ENCODE peak calls at places on chromosomes 5 and 9, in four cellular contexts. E is effector memory CD4-positive, alpha-beta T cell; H is cardiac muscle cell; J is A673. N is an unnamed sample.
A peak's percentile ranks its signal among the peaks of the same experiment; 100 is the strongest.

GRCh38 chr5:169648725-169649124 is 11.7 kb downstream of the DOCK2 start:
- DNase-seq in E (no peak), H (peak; percentile 67), J (no peak), N (no peak)

GRCh38 chr5:55993628-55994501 is 898 bp downstream of the IL6ST start:
- DNase-seq in H (no peak), E (no peak), J (peak; percentile 3), N (peak; percentile 6)

GRCh38 chr5:131068893-131069643 is 96.0 kb downstream of the HINT1 start:
- DNase-seq in H (peak; percentile 55), E (peak; percentile 2), J (no peak), N (no peak)

GRCh38 chr5:174514983-174515394 is 209.4 kb upstream of the MSX2 start:
- DNase-seq in H (no peak), E (no peak), J (peak; percentile 79), N (no peak)

GRCh38 chr5:71632168-71632567 is 45.0 kb downstream of the MCCC2 start:
- DNase-seq in H (no peak), J (no peak), E (no peak), N (peak; percentile 29)

GRCh38 chr5:136198453-136198852 is 5.5 kb upstream of the SMIM32 start:
- DNase-seq in J (no peak), E (no peak), H (no peak), N (no peak)

GRCh38 chr5:67350600-67351315 is 154.2 kb upstream of the CD180 start:
- DNase-seq in E (no peak), J (no peak), H (no peak), N (no peak)

GRCh38 chr5:127243011-127243410 is 47.6 kb upstream of the MEGF10 start:
- DNase-seq in H (no peak), J (no peak), E (no peak), N (no peak)

GRCh38 chr5:175814676-175815075 is 56.7 kb upstream of the CPLX2 start:
- DNase-seq in H (no peak), E (no peak), J (peak; percentile 30), N (peak; percentile 89)

GRCh38 chr9:82117025-82117424 is 128.5 kb downstream of the SPATA31D1 start:
- DNase-seq in H (no peak), J (no peak), E (no peak), N (no peak)

GRCh38 chr9:99955606-99956005 is 49.2 kb downstream of the STX17 start:
- DNase-seq in H (no peak), E (no peak), J (no peak), N (no peak)

GRCh38 chr5:40594811-40595210 is 84.9 kb upstream of the PTGER4 start:
- DNase-seq in J (no peak), E (no peak), H (no peak), N (peak; percentile 18)

GRCh38 chr5:175822225-175822624 is 49.2 kb upstream of the CPLX2 start:
- DNase-seq in J (no peak), H (no peak), E (no peak), N (peak; percentile 83)

GRCh38 chr9:107784235-107784958 is 294.8 kb upstream of the KLF4 start:
- DNase-seq in J (no peak), E (no peak), H (peak; percentile 7), N (no peak)

GRCh38 chr9:105344283-105344682 is 99.8 kb downstream of the SLC44A1 start:
- DNase-seq in H (no peak), J (no peak), E (no peak), N (no peak)

GRCh38 chr5:15013654-15014463 is 142.3 kb upstream of the ANKH start:
- DNase-seq in J (peak; percentile 70), H (peak; percentile 81), E (no peak), N (peak; percentile 93)

GRCh38 chr9:13804532-13804931 is 509.4 kb downstream of the NFIB start:
- DNase-seq in E (no peak), H (no peak), J (peak; percentile 2), N (peak; percentile 87)

GRCh38 chr5:109830955-109831502 is 141.3 kb downstream of the MAN2A1 start:
- DNase-seq in J (peak; percentile 82), H (no peak), E (no peak), N (peak; percentile 87)

DNA sequence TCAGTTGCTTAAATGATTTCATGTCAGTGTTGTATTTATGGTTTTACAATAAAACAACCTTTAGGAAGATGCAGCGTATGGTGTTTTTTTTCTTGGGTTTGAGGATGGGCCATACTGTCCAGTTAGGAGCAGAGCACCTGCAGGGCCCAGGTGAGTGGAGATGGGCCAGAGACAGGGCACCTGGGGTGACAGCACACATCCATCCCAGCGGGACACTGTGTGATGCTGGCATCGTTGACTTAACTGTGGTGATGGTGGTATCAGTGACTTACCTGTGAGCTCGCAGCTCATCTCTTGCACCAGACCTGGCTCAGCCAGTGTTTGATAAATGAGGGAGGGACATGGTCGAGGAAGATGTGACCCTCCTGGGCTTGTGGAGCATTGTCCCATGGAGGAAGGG is 21.6 kb downstream of the AMBP start:
- DNase-seq in H (no peak), E (no peak), J (no peak), N (no peak)
- H3K4me1 ChIP-seq in H (peaks cover 4% of the 10 kb centered on the region), E (no peaks in the 10 kb centered on the region), J (no peaks in the 10 kb centered on the region), N (no peaks in the 10 kb centered on the region)

GRCh38 chr9:131416509-131416908 is 22.6 kb downstream of the PRRC2B start:
- DNase-seq in E (no peak), H (no peak), J (no peak), N (no peak)
- H3K4me1 ChIP-seq in E (peaks cover 47% of the 10 kb centered on the region), H (peaks cover 55% of the 10 kb centered on the region), J (peaks cover 29% of the 10 kb centered on the region), N (peaks cover 2% of the 10 kb centered on the region)

GRCh38 chr9:135021393-135021789 is 66.1 kb upstream of the OLFM1 start:
- DNase-seq in J (no peak), E (no peak), H (no peak), N (no peak)

GRCh38 chr9:135022191-135022870 is 65.1 kb upstream of the OLFM1 start:
- DNase-seq in H (no peak), E (no peak), J (no peak), N (no peak)

GRCh38 chr9:135023816-135024405 is 63.6 kb upstream of the OLFM1 start:
- DNase-seq in J (no peak), H (no peak), E (no peak), N (no peak)

GRCh38 chr9:135020481-135021392 is 66.7 kb upstream of the OLFM1 start:
- DNase-seq in E (no peak), H (no peak), J (no peak), N (no peak)

DNA sequence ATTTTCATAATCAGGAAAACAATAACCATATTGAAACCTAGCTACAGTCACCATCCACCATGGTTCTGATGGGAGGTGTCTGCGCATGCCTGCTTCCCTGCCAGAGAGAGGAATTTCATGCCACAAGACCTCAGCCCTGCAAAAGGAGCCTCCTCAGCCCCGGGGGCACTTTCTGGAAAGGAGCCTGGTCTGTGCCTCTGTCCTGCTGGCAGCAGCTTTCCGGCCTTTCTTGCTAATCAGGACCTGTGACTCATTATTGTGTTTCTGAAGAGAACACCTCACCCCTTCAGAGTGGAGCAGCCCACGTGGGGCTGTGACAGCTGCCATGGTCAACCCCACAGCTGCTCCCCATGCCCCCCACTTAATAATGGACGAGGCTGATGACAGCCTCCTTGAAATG is 64.1 kb upstream of the OLFM1 start:
- DNase-seq in J (no peak), H (peak; percentile 52), E (no peak), N (peak; percentile 78)
- H3K4me1 ChIP-seq in J (no peaks in the 10 kb centered on the region), H (no peaks in the 10 kb centered on the region), E (no peaks in the 10 kb centered on the region), N (no peaks in the 10 kb centered on the region)

GRCh38 chr9:72557549-72557948 is 36.1 kb downstream of the TMC1 start:
- DNase-seq in H (no peak), E (no peak), J (peak; percentile 11), N (peak; percentile 94)
- H3K4me1 ChIP-seq in H (no peaks in the 10 kb centered on the region), E (peaks cover 4% of the 10 kb centered on the region), J (no peaks in the 10 kb centered on the region), N (peaks cover 31% of the 10 kb centered on the region)

N was measured in PC-3.